ENCODE peak calls at places on chromosomes 7 and 10, in four cellular contexts. Q is fibroblast of lung, L is C1 segment of cervical spinal cord, J is nucleus accumbens. H is an unnamed sample.

GRCh38 chr10:30384791-30385201 is 35.7 kb upstream of the MTPAP start:
- DNase-seq in Q (peak; percentile 48), L (no peak), J (no peak), H (no peak)

GRCh38 chr10:47456096-47456485 is 27.8 kb downstream of the ANXA8 start:
- DNase-seq in Q (no peak), L (no peak), J (no peak), H (no peak)

GRCh38 chr7:131400833-131401593 is 73.3 kb downstream of the MKLN1 start:
- DNase-seq in Q (peak; percentile 74), L (no peak), J (no peak), H (no peak)

GRCh38 chr7:72211175-72211574 is 201.0 kb downstream of the CALN1 start:
- DNase-seq in Q (no peak), L (no peak), J (no peak), H (no peak)

GRCh38 chr7:74216361-74216761 is 6.6 kb downstream of the LAT2 start:
- DNase-seq in Q (no peak), L (no peak), J (no peak), H (no peak)

GRCh38 chr10:122727426-122727825 is 27.8 kb upstream of the C10orf120 start:
- DNase-seq in Q (no peak), L (no peak), J (no peak), H (no peak)

GRCh38 chr7:44587843-44588711 is 6.0 kb upstream of the TMED4 start:
- DNase-seq in Q (peak; percentile 77), L (no peak), J (no peak), H (no peak)

GRCh38 chr7:12674861-12675260 is 12.6 kb upstream of the ARL4A start:
- DNase-seq in Q (peak; percentile 66), L (no peak), J (no peak), H (no peak)

GRCh38 chr7:75650671-75651070 is 88.1 kb downstream of the HIP1 start:
- DNase-seq in Q (no peak), L (no peak), J (no peak), H (no peak)

GRCh38 chr7:36312064-36312914 is 77.4 kb upstream of the ANLN start:
- DNase-seq in Q (no peak), L (no peak), J (no peak), H (no peak)

GRCh38 chr7:66886152-66886551 is 34.9 kb upstream of the TMEM248 start:
- DNase-seq in Q (no peak), L (no peak), J (no peak), H (no peak)

GRCh38 chr7:135180122-135180521 is 9.6 kb upstream of the CYREN start:
- DNase-seq in Q (no peak), L (no peak), J (no peak), H (no peak)

GRCh38 chr10:52213511-52213831 is 100.6 kb upstream of the DKK1 start:
- DNase-seq in Q (peak; percentile 61), L (no peak), J (no peak), H (no peak)

GRCh38 chr7:132934017-132934416 is 147.9 kb downstream of the CHCHD3 start:
- DNase-seq in Q (no peak), L (no peak), J (no peak), H (no peak)

GRCh38 chr7:44208085-44208484 is 7.3 kb downstream of the YKT6 start:
- DNase-seq in Q (no peak), L (no peak), J (no peak), H (no peak)

GRCh38 chr10:70268376-70268775 is 15.4 kb downstream of the NPFFR1 start:
- DNase-seq in Q (no peak), L (no peak), J (no peak), H (no peak)

GRCh38 chr7:105654994-105655900 is 74.0 kb upstream of the EFCAB10 start:
- DNase-seq in Q (peak; percentile 50), L (no peak), J (no peak), H (no peak)

GRCh38 chr10:84314269-84314668 is 14.1 kb upstream of the CCSER2 start:
- DNase-seq in Q (no peak), L (no peak), J (no peak), H (no peak)

GRCh38 chr7:24884401-24884800 is 95.6 kb downstream of the OSBPL3 start:
- DNase-seq in Q (no peak), L (no peak), J (no peak), H (no peak)

GRCh38 chr10:86437447-86437846 is 70.9 kb upstream of the GRID1 start:
- DNase-seq in Q (no peak), L (no peak), J (no peak), H (no peak)

GRCh38 chr10:58054881-58055280 is 212.8 kb downstream of the IPMK start:
- DNase-seq in Q (peak; percentile 12), L (no peak), J (no peak), H (no peak)